ENCODE peak calls at places on chromosomes 13 and 19, in nine cellular contexts. O is substantia nigra; R is stimulated activated CD4-positive, alpha-beta T cell treated with anti-CD3 and anti-CD28 coated beads, Interleukin-1b, Interleukin-23, amount 100 ng/mL, for 4 hours; H is SJCRH30; G is stimulated activated CD8-positive, alpha-beta memory T cell treated with anti-CD3 and anti-CD28 coated beads, Interleukin-2, amount 100 ng/mL, for 48 hours; Q is COR-L47; F is cardiac muscle cell; C is LHCN-M2; P is EL. E is an unnamed sample.

GRCh38 chr19:6587998-6588507 is 2.9 kb downstream of the CD70 start:
- DNase-seq in H (no peak), P (no peak), O (no peak), C (no peak), Q (no peak), F (no peak), G (no peak), R (no peak), E (no peak)

GRCh38 chr13:50989476-50989875 is 79.9 kb downstream of the RNASEH2B start:
- DNase-seq in P (no peak), O (no peak), Q (peak), R (no peak), C (no peak), F (peak), G (no peak), H (peak), E (peak)

GRCh38 chr13:20349564-20350379 is 117.7 kb upstream of the GJB6 start:
- DNase-seq in O (no peak), G (no peak), H (no peak), R (no peak), Q (no peak), C (no peak), F (no peak), P (no peak), E (no peak)

GRCh38 chr19:50844296-50844935 is 10.3 kb upstream of the KLK3 start:
- DNase-seq in C (no peak), R (no peak), Q (peak), H (peak), G (no peak), P (no peak), O (no peak), F (no peak), E (no peak)

GRCh38 chr19:31981545-31981944 is 363.9 kb upstream of the ZNF507 start:
- DNase-seq in F (no peak), C (no peak), H (no peak), O (no peak), G (no peak), P (no peak), Q (no peak), R (no peak), E (no peak)

GRCh38 chr19:18940791-18941627 is at the start of gene HOMER3:
- DNase-seq in C (peak), O (peak), H (peak), P (peak), R (peak), Q (peak), G (peak), F (peak), E (no peak)

GRCh38 chr13:32153056-32153455 is 121.5 kb downstream of the FRY start:
- DNase-seq in C (peak), F (no peak), P (peak), O (no peak), R (no peak), H (no peak), G (no peak), Q (no peak), E (no peak)

GRCh38 chr13:38135590-38135989 is 214.1 kb upstream of the UFM1 start:
- DNase-seq in F (peak), H (no peak), O (no peak), Q (no peak), R (no peak), G (no peak), C (no peak), P (no peak), E (no peak)

GRCh38 chr19:7968008-7968795 is 24.7 kb upstream of the TIMM44 start:
- DNase-seq in C (no peak), Q (no peak), H (no peak), P (no peak), F (no peak), R (no peak), O (no peak), G (no peak), E (no peak)

GRCh38 chr19:44762033-44762432 is 13.5 kb downstream of the BCL3 start:
- DNase-seq in Q (no peak), O (no peak), H (peak), P (no peak), C (no peak), R (no peak), G (no peak), F (no peak), E (no peak)

GRCh38 chr13:61040180-61040579 is 375.5 kb downstream of the PCDH20 start:
- DNase-seq in Q (no peak), G (no peak), F (no peak), C (no peak), H (no peak), R (no peak), O (no peak), P (no peak), E (no peak)

GRCh38 chr19:48218964-48219363 is 36.7 kb downstream of the CARD8 start:
- DNase-seq in P (peak), O (no peak), G (no peak), R (no peak), F (no peak), Q (no peak), C (no peak), H (no peak), E (no peak)